ENCODE peak calls at places on chromosomes 4 and X, in six cellular contexts. T is lung; H is CD8-positive, alpha-beta T cell; A is DND-41; K is bronchial epithelial cell; D is fibroblast of lung. Y is an unnamed sample.
A peak's percentile ranks its signal among the peaks of the same experiment; 100 is the strongest.

GRCh38 chrX:42237956-42238355 is 314.6 kb upstream of the CASK start:
- DNase-seq in T (no peak), H (no peak), A (no peak), K (no peak), D (peak; percentile 41), Y (no peak)

GRCh38 chr4:169225058-169225751 is 45.6 kb downstream of the SH3RF1 start:
- DNase-seq in T (no peak), H (no peak), A (no peak), K (peak; percentile 97), D (peak; percentile 98), Y (no peak)

GRCh38 chrX:38868941-38869378 is 67.7 kb downstream of the MID1IP1 start:
- DNase-seq in T (no peak), H (no peak), A (no peak), K (peak; percentile 78), D (peak; percentile 52), Y (no peak)

GRCh38 chrX:20026278-20026677 is 35.4 kb upstream of the BCLAF3 start:
- DNase-seq in T (no peak), H (no peak), A (peak; percentile 7), K (peak; percentile 33), D (peak; percentile 48), Y (no peak)

GRCh38 chrX:153773218-153773611 is 7.6 kb upstream of the SRPK3 start:
- DNase-seq in T (no peak), H (no peak), A (no peak), K (no peak), D (no peak), Y (no peak)

GRCh38 chr4:41487868-41488267 is 50.1 kb upstream of the LIMCH1 start:
- DNase-seq in T (no peak), H (no peak), A (no peak), K (no peak), D (no peak), Y (no peak)

GRCh38 chr4:188603646-188604045 is 464.4 kb downstream of the TRIML1 start:
- DNase-seq in T (no peak), H (no peak), A (no peak), K (no peak), D (no peak), Y (no peak)

GRCh38 chr4:106971586-106971985 is 64.5 kb downstream of the DKK2 start:
- DNase-seq in T (no peak), H (no peak), A (no peak), K (no peak), D (no peak), Y (no peak)

GRCh38 chr4:111475001-111475400 is 670.3 kb upstream of the FAM241A start:
- DNase-seq in T (no peak), H (no peak), A (no peak), K (peak; percentile 18), D (peak; percentile 28), Y (no peak)

GRCh38 chr4:145679520-145679919 is 426 bp upstream of the C4orf51 start:
- DNase-seq in T (peak; percentile 71), H (no peak), A (no peak), K (peak; percentile 84), D (peak; percentile 95), Y (peak; percentile 23)

GRCh38 chr4:136319789-136320470 is 1212.4 kb downstream of the PCDH18 start:
- DNase-seq in T (no peak), H (no peak), A (no peak), K (peak; percentile 88), D (peak; percentile 84), Y (no peak)

GRCh38 chr4:24991015-24991414 is 39.7 kb downstream of the LGI2 start:
- DNase-seq in T (no peak), H (no peak), A (no peak), K (peak; percentile 31), D (peak; percentile 92), Y (no peak)

GRCh38 chr4:127291316-127291715 is 341.4 kb upstream of the INTU start:
- DNase-seq in T (no peak), H (no peak), A (no peak), K (no peak), D (no peak), Y (no peak)

GRCh38 chr4:72286185-72286584 is 254.4 kb downstream of the NPFFR2 start:
- DNase-seq in T (no peak), H (no peak), A (no peak), K (peak; percentile 48), D (peak; percentile 32), Y (no peak)

GRCh38 chr4:72280252-72280651 is 248.5 kb downstream of the NPFFR2 start:
- DNase-seq in T (no peak), H (no peak), A (no peak), K (no peak), D (no peak), Y (no peak)

GRCh38 chr4:72283357-72283756 is 251.6 kb downstream of the NPFFR2 start:
- DNase-seq in T (no peak), H (no peak), A (no peak), K (peak; percentile 9), D (no peak), Y (no peak)
- TF ChIP-seq CTCF in T (no peak), H (no peak), A (peak; percentile 3), K (no peak), D (no peak), Y (no peak)

GRCh38 chr4:30722916-30723270 is 2.7 kb downstream of the PCDH7 start:
- DNase-seq in T (no peak), H (no peak), A (no peak), K (no peak), D (peak; percentile 22), Y (no peak)
- H3K27me3 ChIP-seq in T (no peaks in the 10 kb centered on the region), H (peaks cover 32% of the 10 kb centered on the region), A (no peaks in the 10 kb centered on the region), K (no peaks in the 10 kb centered on the region), D (no peaks in the 10 kb centered on the region), Y (peaks cover 14% of the 10 kb centered on the region)

GRCh38 chrX:148542481-148543255 is 42.3 kb downstream of the AFF2 start:
- DNase-seq in T (no peak), H (no peak), A (peak; percentile 20), K (no peak), D (no peak), Y (no peak)
- TF ChIP-seq CTCF in T (no peak), H (no peak), A (no peak), K (no peak), D (no peak), Y (no peak)

GRCh38 chrX:118971552-118971951 is 2.9 kb upstream of the LONRF3 start:
- DNase-seq in T (no peak), H (no peak), A (no peak), K (no peak), D (no peak), Y (no peak)
- H3K27me3 ChIP-seq in T (no peaks in the 10 kb centered on the region), H (no peaks in the 10 kb centered on the region), A (peaks cover 2% of the 10 kb centered on the region), K (peaks cover 12% of the 10 kb centered on the region), D (peaks cover 28% of the 10 kb centered on the region), Y (no peaks in the 10 kb centered on the region)

GRCh38 chrX:24426921-24427746 is 38.0 kb upstream of the PDK3 start:
- DNase-seq in T (no peak), H (no peak), A (peak; percentile 6), K (peak; percentile 42), D (peak; percentile 5), Y (no peak)
- TF ChIP-seq CTCF in T (no peak), H (no peak), A (no peak), K (no peak), D (no peak), Y (no peak)